ENCODE peak calls at places on chromosome 2, in five cellular contexts. N, D, I, O and A are unnamed samples.

GRCh38 chr2:60394467-60394866 is 159.0 kb downstream of the BCL11A start:
- DNase-seq in O (no peak), I (no peak), N (no peak), D (no peak), A (no peak)

GRCh38 chr2:44941551-44942234 is at the start of gene SIX3:
- DNase-seq in I (peak; percentile 91), D (peak; percentile 65), O (no peak), N (no peak), A (peak; percentile 42)

GRCh38 chr2:176100547-176101140 is 1.0 kb downstream of the HOXD12 start:
- DNase-seq in N (no peak), O (no peak), D (no peak), I (no peak), A (no peak)

GRCh38 chr2:158782126-158782525 is 13.0 kb upstream of the DAPL1 start:
- DNase-seq in N (no peak), O (no peak), D (no peak), I (no peak), A (no peak)

GRCh38 chr2:1032030-1032429 is 81.4 kb downstream of the SNTG2 start:
- DNase-seq in I (no peak), D (no peak), O (no peak), N (no peak), A (no peak)

GRCh38 chr2:109500910-109501309 is 112.9 kb downstream of the SEPTIN10 start:
- DNase-seq in N (no peak), I (no peak), O (no peak), D (no peak), A (no peak)

GRCh38 chr2:119617455-119617854 is 61.5 kb upstream of the TMEM177 start:
- DNase-seq in I (no peak), N (no peak), O (no peak), D (no peak), A (no peak)

GRCh38 chr2:99729104-99729503 is 239.3 kb upstream of the REV1 start:
- DNase-seq in O (no peak), N (no peak), I (peak; percentile 79), D (peak; percentile 20), A (no peak)

GRCh38 chr2:234091432-234091879 is 41.0 kb downstream of the SPP2 start:
- DNase-seq in N (no peak), D (peak; percentile 74), O (no peak), I (no peak), A (no peak)